ENCODE peak calls at places on chromosomes 11 and 22, in nine cellular contexts. L is choroid plexus epithelial cell; I is lower leg skin; O is HL-60; Y is activated CD8-positive, alpha-beta T cell treated with anti-CD3 and anti-CD28 coated beads for 36 hours; U is A549; P is left lung; N is WERI-Rb-1; K is AG09319. G is an unnamed sample.

GRCh38 chr11:36431429-36432092 is 78.5 kb downstream of the TRAF6 start:
- DNase-seq in L (peak), I (no peak), O (no peak), Y (peak), U (peak), P (peak), N (no peak), K (peak), G (no peak)

GRCh38 chr11:20002312-20003216 is 157.7 kb downstream of the DBX1 start:
- DNase-seq in L (no peak), I (no peak), O (no peak), Y (no peak), U (no peak), P (no peak), N (no peak), K (no peak), G (no peak)

GRCh38 chr22:45096256-45096907 is 67.3 kb upstream of the NUP50 start:
- DNase-seq in L (peak), I (no peak), O (no peak), Y (peak), U (peak), P (no peak), N (peak), K (peak), G (no peak)

GRCh38 chr11:69978841-69979614 is 99.1 kb upstream of the ANO1 start:
- DNase-seq in L (no peak), I (no peak), O (no peak), Y (no peak), U (no peak), P (no peak), N (no peak), K (no peak), G (no peak)

GRCh38 chr11:44987506-44987905 is 36.8 kb upstream of the TP53I11 start:
- DNase-seq in L (no peak), I (peak), O (no peak), Y (no peak), U (no peak), P (no peak), N (no peak), K (no peak), G (no peak)

GRCh38 chr22:29265306-29265705 is 2.5 kb downstream of the RHBDD3 start:
- DNase-seq in L (no peak), I (peak), O (no peak), Y (no peak), U (no peak), P (no peak), N (no peak), K (no peak), G (no peak)

GRCh38 chr11:92717240-92717639 is 252.2 kb upstream of the MTNR1B start:
- DNase-seq in L (no peak), I (no peak), O (no peak), Y (no peak), U (no peak), P (no peak), N (no peak), K (no peak), G (no peak)

GRCh38 chr11:119093951-119094815 is 7.5 kb downstream of the DPAGT1 start:
- DNase-seq in L (peak), I (peak), O (no peak), Y (peak), U (no peak), P (no peak), N (no peak), K (no peak), G (no peak)

GRCh38 chr11:67504950-67505561 is at the start of gene PITPNM1:
- DNase-seq in L (peak), I (peak), O (peak), Y (peak), U (peak), P (peak), N (peak), K (no peak), G (peak)

GRCh38 chr11:114265084-114265878 is 30.9 kb upstream of the NNMT start:
- DNase-seq in L (no peak), I (peak), O (no peak), Y (no peak), U (no peak), P (no peak), N (no peak), K (no peak), G (no peak)

GRCh38 chr11:109039611-109040010 is 374.7 kb downstream of the DDX10 start:
- DNase-seq in L (no peak), I (no peak), O (no peak), Y (no peak), U (no peak), P (no peak), N (no peak), K (no peak), G (no peak)

GRCh38 chr11:98793276-98793675 is 227.5 kb upstream of the CNTN5 start:
- DNase-seq in L (no peak), I (no peak), O (no peak), Y (no peak), U (no peak), P (no peak), N (no peak), K (no peak), G (no peak)

GRCh38 chr22:31143038-31143437 is 2.7 kb upstream of the PLA2G3 start:
- DNase-seq in L (no peak), I (no peak), O (no peak), Y (no peak), U (no peak), P (no peak), N (no peak), K (no peak), G (no peak)

GRCh38 chr11:116791813-116792143 is at the start of gene APOA5:
- DNase-seq in L (no peak), I (no peak), O (no peak), Y (no peak), U (no peak), P (no peak), N (no peak), K (no peak), G (no peak)

GRCh38 chr22:19708323-19709011 is 5.8 kb upstream of the SEPTIN5 start:
- DNase-seq in L (no peak), I (peak), O (no peak), Y (no peak), U (no peak), P (no peak), N (no peak), K (no peak), G (no peak)

GRCh38 chr11:119671561-119672015 is 57.4 kb downstream of the NECTIN1 start:
- DNase-seq in L (peak), I (no peak), O (no peak), Y (no peak), U (no peak), P (no peak), N (no peak), K (no peak), G (no peak)

GRCh38 chr11:2532704-2533641 is 88.2 kb downstream of the KCNQ1 start:
- DNase-seq in L (peak), I (peak), O (peak), Y (peak), U (peak), P (peak), N (peak), K (peak), G (peak)

DNA sequence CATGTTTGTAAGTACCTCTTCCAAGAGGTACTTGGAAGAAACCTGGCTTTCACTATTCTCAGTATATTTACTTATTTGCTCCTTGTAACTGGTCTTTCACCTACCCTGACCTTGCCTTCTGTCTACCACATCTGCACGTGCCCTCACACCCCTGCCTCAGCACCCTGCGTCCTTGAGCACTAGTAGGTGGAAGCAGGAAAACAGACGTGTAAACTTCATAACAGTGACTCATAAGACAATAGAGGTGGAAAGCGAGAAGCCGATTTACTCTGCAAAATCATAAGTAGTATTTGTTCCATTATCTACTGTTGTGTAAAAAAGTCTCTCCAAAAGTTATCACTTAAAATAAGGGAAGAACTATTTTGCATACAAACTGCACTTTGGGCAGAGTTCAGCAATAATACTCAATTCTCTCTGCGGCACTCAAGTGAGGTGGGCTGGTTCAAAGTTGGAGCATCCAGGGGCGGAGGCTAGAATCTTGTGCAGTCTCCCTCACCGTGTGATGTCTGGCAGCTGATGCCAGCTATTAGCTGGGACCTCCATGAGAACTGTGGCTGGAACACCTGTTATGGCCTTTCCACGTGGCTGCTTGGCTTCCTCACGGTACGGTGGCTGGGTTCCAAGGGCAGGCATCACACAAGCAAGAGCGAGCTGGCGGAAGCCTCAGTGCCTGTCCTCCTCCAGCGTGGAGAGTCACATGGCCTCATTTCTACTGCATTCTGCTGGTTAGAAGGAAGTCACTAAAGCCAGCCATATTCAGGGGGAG is 30.4 kb downstream of the PACS1 start:
- DNase-seq in L (peak), I (peak), O (peak), Y (peak), U (peak), P (peak), N (no peak), K (no peak), G (peak)
- TF ChIP-seq CTCF in L (no peak), I (no peak), O (no peak), Y (no peak), U (no peak), P (no peak), N (no peak), K (no peak), G (no peak)

DNA sequence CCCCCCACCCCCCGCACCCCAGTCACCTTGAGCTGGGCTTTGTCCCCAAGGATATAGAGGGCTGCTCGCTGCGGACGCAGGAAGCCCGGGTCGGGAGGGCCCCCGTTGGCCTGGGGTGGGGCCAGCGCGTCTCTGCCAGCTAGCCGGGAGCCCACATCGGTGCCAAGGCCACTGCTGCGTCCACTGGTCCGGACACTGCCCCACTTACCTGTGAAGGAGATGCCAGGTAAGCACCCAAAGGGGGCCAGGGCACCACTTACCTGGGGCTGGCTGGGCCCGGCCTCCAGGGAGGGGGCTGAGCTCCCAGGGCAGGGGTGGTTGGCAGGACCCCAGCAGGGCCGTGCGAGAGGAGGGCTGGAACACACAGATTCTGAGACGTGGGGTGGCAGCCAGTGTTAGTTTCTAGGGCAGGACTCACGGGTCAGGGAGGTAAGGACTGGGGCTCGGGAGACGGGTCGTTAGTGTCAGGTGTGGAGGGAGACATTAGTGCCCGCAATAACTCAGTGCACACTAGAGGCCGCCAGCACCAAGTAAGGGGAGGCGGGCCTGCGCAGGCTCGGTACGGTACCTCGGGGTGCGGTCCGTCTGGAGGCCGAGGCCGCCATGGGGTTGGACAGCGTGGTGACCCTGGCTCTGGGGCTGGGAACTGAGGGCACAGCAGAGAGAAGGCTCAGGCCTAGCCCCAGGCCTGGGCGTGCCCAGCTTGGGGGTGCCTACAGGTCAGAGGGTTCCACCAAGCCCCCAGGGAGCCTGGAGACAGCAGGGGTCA is 18.2 kb downstream of the SBF1 start:
- DNase-seq in L (no peak), I (no peak), O (no peak), Y (peak), U (no peak), P (no peak), N (peak), K (no peak), G (no peak)
- TF ChIP-seq CTCF in L (peak), I (no peak), O (peak), Y (peak), U (peak), P (no peak), N (peak), K (no peak), G (no peak)

GRCh38 chr11:37657645-37658044 is 1059.6 kb upstream of the RAG2 start:
- DNase-seq in L (peak), I (no peak), O (no peak), Y (no peak), U (no peak), P (no peak), N (no peak), K (no peak), G (no peak)
- TF ChIP-seq CTCF in L (peak), I (no peak), O (peak), Y (no peak), U (no peak), P (no peak), N (peak), K (peak), G (no peak)

GRCh38 chr22:49156662-49157285 is 670.9 kb downstream of the BRD1 start:
- DNase-seq in L (no peak), I (no peak), O (no peak), Y (no peak), U (no peak), P (peak), N (peak), K (no peak), G (no peak)
- TF ChIP-seq CTCF in L (no peak), I (no peak), O (no peak), Y (no peak), U (no peak), P (no peak), N (no peak), K (no peak), G (no peak)

GRCh38 chr11:11309906-11310305 is 43.1 kb downstream of the CSNK2A3 start:
- DNase-seq in L (no peak), I (no peak), O (no peak), Y (no peak), U (no peak), P (no peak), N (no peak), K (no peak), G (no peak)

GRCh38 chr11:11311169-11311568 is 41.9 kb downstream of the CSNK2A3 start:
- DNase-seq in L (no peak), I (no peak), O (peak), Y (no peak), U (no peak), P (no peak), N (no peak), K (no peak), G (no peak)

GRCh38 chr11:11313426-11313825 is 39.6 kb downstream of the CSNK2A3 start:
- DNase-seq in L (peak), I (no peak), O (peak), Y (no peak), U (peak), P (peak), N (no peak), K (no peak), G (no peak)

GRCh38 chr11:11313902-11314692 is 39.0 kb downstream of the CSNK2A3 start:
- DNase-seq in L (no peak), I (no peak), O (no peak), Y (no peak), U (no peak), P (no peak), N (no peak), K (no peak), G (no peak)

DNA sequence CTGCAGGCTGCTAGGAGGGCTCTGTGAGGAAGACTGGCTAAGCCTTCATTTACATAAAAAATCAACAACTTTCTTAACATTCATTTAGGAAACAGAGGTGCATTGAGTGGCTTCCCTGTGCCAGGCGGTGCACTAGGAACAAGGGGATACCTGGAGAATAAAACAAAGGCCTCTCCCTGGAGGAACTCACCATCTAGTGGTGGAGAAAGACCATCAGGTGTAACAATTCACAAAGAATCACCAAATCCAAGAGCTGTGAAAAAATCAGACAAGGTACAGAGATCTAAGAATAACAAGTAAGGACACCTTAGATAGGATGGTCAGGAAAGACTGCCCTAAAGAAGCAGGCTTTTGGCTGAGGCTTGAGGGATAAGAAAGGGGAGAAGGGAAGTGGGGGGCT is 40.3 kb downstream of the CSNK2A3 start:
- DNase-seq in L (no peak), I (no peak), O (no peak), Y (no peak), U (no peak), P (no peak), N (no peak), K (no peak), G (no peak)
- TF ChIP-seq CTCF in L (no peak), I (no peak), O (no peak), Y (no peak), U (no peak), P (no peak), N (no peak), K (no peak), G (no peak)